ENCODE peak calls at places on chromosomes 12 and 14, in six cellular contexts. Z is transverse colon; J is progenitor cell of endocrine pancreas; H is CD4-positive, alpha-beta T cell; M is endodermal cell; Q is endothelial cell. R is an unnamed sample.

GRCh38 chr12:128133321-128134050 is 133.5 kb upstream of the TMEM132C start:
- DNase-seq in H (no peak), Q (no peak), J (no peak), M (no peak), Z (no peak), R (peak)

GRCh38 chr14:38255673-38256357 is at the start of gene CLEC14A:
- DNase-seq in H (peak), Z (no peak), M (peak), J (peak), Q (peak), R (peak)

GRCh38 chr14:96257056-96257455 is 1.0 kb downstream of the BDKRB1 start:
- DNase-seq in Z (no peak), Q (no peak), J (no peak), M (no peak), H (no peak), R (no peak)

GRCh38 chr12:122399254-122399591 is 23.2 kb downstream of the CLIP1 start:
- DNase-seq in J (no peak), H (no peak), Z (no peak), M (no peak), Q (no peak), R (no peak)

GRCh38 chr14:85617799-85618198 is 87.9 kb downstream of the FLRT2 start:
- DNase-seq in J (no peak), Q (no peak), M (no peak), Z (no peak), H (no peak), R (no peak)

GRCh38 chr12:81128930-81129554 is 51.2 kb downstream of the ACSS3 start:
- DNase-seq in M (peak), Q (peak), J (no peak), H (no peak), Z (no peak), R (peak)

GRCh38 chr12:99658950-99659349 is 11.4 kb downstream of the GARIN6 start:
- DNase-seq in Q (no peak), Z (no peak), M (no peak), H (no peak), J (no peak), R (no peak)

GRCh38 chr14:103556976-103557758 is 5.3 kb downstream of the BAG5 start:
- DNase-seq in J (no peak), Q (no peak), H (no peak), Z (no peak), M (no peak), R (no peak)

GRCh38 chr12:30822385-30823139 is 67.8 kb upstream of the CAPRIN2 start:
- DNase-seq in Z (peak), M (peak), H (peak), J (peak), Q (peak), R (peak)

GRCh38 chr14:64825498-64825897 is 54.2 kb downstream of the SPTB start:
- DNase-seq in M (peak), Q (no peak), Z (no peak), J (no peak), H (no peak), R (peak)

GRCh38 chr14:52551696-52552062 is 626 bp downstream of the TXNDC16 start:
- DNase-seq in J (no peak), M (no peak), Q (no peak), H (no peak), Z (no peak), R (no peak)

GRCh38 chr12:113207621-113208040 is 13.6 kb upstream of the TPCN1 start:
- DNase-seq in M (no peak), J (no peak), H (no peak), Q (no peak), Z (no peak), R (no peak)

GRCh38 chr12:128259556-128260070 is 7.4 kb upstream of the TMEM132C start:
- DNase-seq in J (peak), H (no peak), Q (no peak), M (peak), Z (no peak), R (peak)

DNA sequence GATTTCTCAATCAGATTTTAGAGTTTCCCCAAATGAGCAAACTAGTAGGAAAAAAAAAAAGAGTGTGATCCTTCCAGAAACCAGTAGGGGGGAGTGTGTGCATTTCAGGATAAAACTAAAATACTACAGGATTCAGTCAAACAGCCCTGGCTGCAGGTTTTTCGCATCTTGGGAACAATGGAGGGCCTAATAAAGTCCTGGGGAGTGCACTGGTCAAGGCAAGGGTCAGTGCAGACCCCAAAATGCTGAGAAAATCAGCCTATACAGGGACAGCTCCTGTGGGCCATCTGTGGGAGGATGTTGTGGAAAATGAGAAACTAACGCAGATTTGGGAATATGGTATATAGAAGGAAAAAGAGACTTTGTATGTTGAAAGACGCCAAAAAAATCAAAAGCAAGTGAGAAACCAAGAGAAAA is 22.2 kb upstream of the ABCD4 start:
- DNase-seq in Q (no peak), J (no peak), M (peak), H (no peak), Z (no peak), R (no peak)
- TF ChIP-seq CTCF in Q (peak), J (peak), M (peak), H (peak), Z (peak), R (peak)

GRCh38 chr14:54902143-54902520 is 494 bp downstream of the GCH1 start:
- DNase-seq in M (peak), J (peak), Q (peak), H (peak), Z (peak), R (peak)
- TF ChIP-seq CTCF in M (peak), J (peak), Q (no peak), H (no peak), Z (no peak), R (no peak)

GRCh38 chr12:40327506-40327905 is 102.7 kb downstream of the LRRK2 start:
- DNase-seq in Q (no peak), J (no peak), M (no peak), H (no peak), Z (no peak), R (no peak)

GRCh38 chr12:40330180-40330579 is 105.4 kb downstream of the LRRK2 start:
- DNase-seq in J (no peak), H (no peak), Q (no peak), M (no peak), Z (no peak), R (no peak)

DNA sequence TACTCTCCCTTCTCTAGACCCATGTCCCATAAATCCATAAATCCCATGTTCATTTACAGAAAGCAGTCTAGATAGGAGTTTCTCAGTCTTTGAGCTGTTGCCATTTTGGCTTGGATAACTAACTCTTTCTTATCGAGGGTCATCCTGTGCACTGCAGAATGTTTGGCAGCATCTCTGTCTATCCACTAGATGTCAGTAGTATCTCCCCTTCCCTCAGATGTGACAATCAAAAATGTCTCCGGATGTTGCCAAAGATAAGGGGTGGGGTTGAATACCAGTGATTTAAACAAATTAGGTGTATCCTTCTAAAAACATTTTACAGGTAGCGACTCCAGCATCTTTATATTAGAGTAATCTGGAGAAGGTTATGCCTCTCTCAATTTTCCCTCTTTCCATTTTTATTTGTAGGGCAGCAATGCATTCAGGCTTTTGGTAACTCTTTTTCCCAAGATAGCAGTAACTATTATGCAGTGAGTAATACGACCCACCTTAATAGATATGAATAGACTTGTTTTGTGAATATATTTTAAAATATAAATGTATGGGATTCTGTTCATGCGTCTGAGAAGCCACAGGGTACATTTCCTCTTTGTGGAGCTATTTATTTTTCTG is 100.7 kb downstream of the LRRK2 start:
- DNase-seq in J (no peak), Q (peak), M (peak), H (no peak), Z (no peak), R (no peak)
- TF ChIP-seq CTCF in J (peak), Q (peak), M (peak), H (no peak), Z (no peak), R (peak)

DNA sequence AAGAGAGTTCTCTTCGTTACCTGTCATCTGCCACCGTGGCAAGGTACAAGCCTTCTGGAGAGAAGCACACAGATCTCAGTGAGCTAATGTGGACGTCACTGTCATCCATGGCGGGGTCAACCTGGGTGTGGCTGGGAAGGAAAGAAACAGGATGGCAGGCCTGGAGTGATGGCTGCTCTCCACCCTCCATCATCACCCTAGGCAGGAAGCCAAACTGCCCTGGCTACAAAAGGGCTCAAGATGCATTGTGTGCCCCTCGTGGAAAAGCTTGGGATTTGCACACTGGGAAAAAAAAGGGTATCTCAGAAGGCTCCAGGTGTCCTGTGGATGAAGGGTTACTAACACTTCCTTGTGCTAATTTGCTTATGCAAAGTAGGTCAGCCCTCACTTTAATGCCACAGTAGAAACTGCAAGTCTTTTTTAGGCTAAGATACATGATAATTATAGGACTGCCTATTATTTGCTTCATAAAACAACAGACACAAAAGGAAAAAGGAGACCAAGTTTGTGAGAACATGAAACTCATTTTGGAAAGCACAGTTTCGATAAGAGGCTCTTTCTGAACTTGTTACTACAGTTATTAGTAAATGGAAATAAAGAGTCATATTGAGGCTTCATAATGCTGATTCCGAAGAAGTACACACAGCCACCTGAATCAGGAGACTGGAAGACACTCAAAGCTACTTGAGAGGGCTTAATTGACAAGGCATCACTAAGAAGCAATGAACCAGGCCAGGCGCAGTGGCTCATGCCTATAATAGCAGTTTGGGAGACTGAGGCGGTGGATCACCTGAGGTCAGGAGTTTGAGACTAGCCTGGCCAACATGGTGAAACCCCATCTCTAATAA is 18.9 kb downstream of the RFC5 start:
- DNase-seq in Z (peak), H (no peak), M (peak), Q (no peak), J (no peak), R (no peak)
- TF ChIP-seq CTCF in Z (no peak), H (no peak), M (no peak), Q (no peak), J (no peak), R (no peak)

GRCh38 chr12:87870061-87870460 is 159.1 kb downstream of the C12orf50 start:
- DNase-seq in Q (no peak), J (no peak), H (no peak), Z (no peak), M (no peak), R (no peak)

GRCh38 chr12:87870493-87870892 is 158.7 kb downstream of the C12orf50 start:
- DNase-seq in Q (no peak), M (peak), J (no peak), Z (no peak), H (no peak), R (no peak)

GRCh38 chr12:87871061-87871460 is 158.1 kb downstream of the C12orf50 start:
- DNase-seq in M (no peak), Q (no peak), H (no peak), J (no peak), Z (no peak), R (no peak)

GRCh38 chr12:87866602-87867292 is 162.5 kb downstream of the C12orf50 start:
- DNase-seq in Z (no peak), H (no peak), Q (peak), M (peak), J (no peak), R (no peak)
- TF ChIP-seq CTCF in Z (no peak), H (no peak), Q (no peak), M (peak), J (peak), R (peak)

R was measured in nephron progenitor cell.